ENCODE peak calls at places on chromosomes 3 and 15, in six cellular contexts. One of them, this sample, is unnamed.

GRCh38 chr3:72738752-72739520 is 109.3 kb downstream of the SHQ1 start:
- DNase-seq in WTC11: peak
- DNase-seq in GM19239: peak
- DNase-seq in fibroblast of pulmonary artery: no peak
- DNase-seq in amygdala: peak
- DNase-seq in fibroblast of the conjunctiva: no peak
- DNase-seq in this sample: no peak

GRCh38 chr15:92163641-92164040 is 230.0 kb upstream of the ST8SIA2 start:
- DNase-seq in WTC11: peak
- DNase-seq in GM19239: no peak
- DNase-seq in fibroblast of pulmonary artery: no peak
- DNase-seq in amygdala: no peak
- DNase-seq in fibroblast of the conjunctiva: no peak
- DNase-seq in this sample: no peak

GRCh38 chr3:5187152-5187919 is at the start of gene EDEM1:
- DNase-seq in WTC11: peak
- DNase-seq in GM19239: peak
- DNase-seq in fibroblast of pulmonary artery: peak
- DNase-seq in amygdala: peak
- DNase-seq in fibroblast of the conjunctiva: peak
- DNase-seq in this sample: peak

GRCh38 chr15:95684693-95685115 is 645.8 kb upstream of the NR2F2 start:
- DNase-seq in WTC11: no peak
- DNase-seq in GM19239: no peak
- DNase-seq in fibroblast of pulmonary artery: peak
- DNase-seq in amygdala: no peak
- DNase-seq in fibroblast of the conjunctiva: peak
- DNase-seq in this sample: no peak

GRCh38 chr3:30523366-30523765 is 83.0 kb upstream of the TGFBR2 start:
- DNase-seq in WTC11: no peak
- DNase-seq in GM19239: no peak
- DNase-seq in fibroblast of pulmonary artery: no peak
- DNase-seq in amygdala: no peak
- DNase-seq in fibroblast of the conjunctiva: no peak
- DNase-seq in this sample: no peak

GRCh38 chr3:66039590-66039887 is 821 bp upstream of the MAGI1 start:
- DNase-seq in WTC11: peak
- DNase-seq in GM19239: no peak
- DNase-seq in fibroblast of pulmonary artery: peak
- DNase-seq in amygdala: no peak
- DNase-seq in fibroblast of the conjunctiva: no peak
- DNase-seq in this sample: no peak

GRCh38 chr15:54815546-54815945 is 381.2 kb downstream of the RSL24D1 start:
- DNase-seq in WTC11: no peak
- DNase-seq in GM19239: no peak
- DNase-seq in fibroblast of pulmonary artery: no peak
- DNase-seq in amygdala: no peak
- DNase-seq in fibroblast of the conjunctiva: no peak
- DNase-seq in this sample: no peak

GRCh38 chr15:25989327-25989726 is 126.2 kb upstream of the ATP10A start:
- DNase-seq in WTC11: peak
- DNase-seq in GM19239: no peak
- DNase-seq in fibroblast of pulmonary artery: no peak
- DNase-seq in amygdala: no peak
- DNase-seq in fibroblast of the conjunctiva: no peak
- DNase-seq in this sample: no peak

GRCh38 chr15:33104276-33104675 is 90.2 kb downstream of the FMN1 start:
- DNase-seq in WTC11: no peak
- DNase-seq in GM19239: no peak
- DNase-seq in fibroblast of pulmonary artery: peak
- DNase-seq in amygdala: no peak
- DNase-seq in fibroblast of the conjunctiva: peak
- DNase-seq in this sample: no peak

GRCh38 chr3:72265250-72265649 is 480.3 kb upstream of the PROK2 start:
- DNase-seq in WTC11: no peak
- DNase-seq in GM19239: no peak
- DNase-seq in fibroblast of pulmonary artery: peak
- DNase-seq in amygdala: no peak
- DNase-seq in fibroblast of the conjunctiva: no peak
- DNase-seq in this sample: no peak

GRCh38 chr3:41640076-41640475 is 321.8 kb downstream of the ULK4 start:
- DNase-seq in WTC11: no peak
- DNase-seq in GM19239: no peak
- DNase-seq in fibroblast of pulmonary artery: no peak
- DNase-seq in amygdala: no peak
- DNase-seq in fibroblast of the conjunctiva: no peak
- DNase-seq in this sample: no peak

GRCh38 chr3:197417451-197417850 is 119.0 kb upstream of the DLG1 start:
- DNase-seq in WTC11: no peak
- DNase-seq in GM19239: no peak
- DNase-seq in fibroblast of pulmonary artery: peak
- DNase-seq in amygdala: no peak
- DNase-seq in fibroblast of the conjunctiva: no peak
- DNase-seq in this sample: no peak

GRCh38 chr15:64251121-64251520 is 88.3 kb upstream of the PPIB start:
- DNase-seq in WTC11: no peak
- DNase-seq in GM19239: no peak
- DNase-seq in fibroblast of pulmonary artery: no peak
- DNase-seq in amygdala: no peak
- DNase-seq in fibroblast of the conjunctiva: no peak
- DNase-seq in this sample: no peak

GRCh38 chr15:49627407-49627877 is 6.6 kb downstream of the DTWD1 start:
- DNase-seq in WTC11: no peak
- DNase-seq in GM19239: no peak
- DNase-seq in fibroblast of pulmonary artery: peak
- DNase-seq in amygdala: no peak
- DNase-seq in fibroblast of the conjunctiva: no peak
- DNase-seq in this sample: no peak

GRCh38 chr3:46095307-46095706 is 68.0 kb upstream of the XCR1 start:
- DNase-seq in WTC11: no peak
- DNase-seq in GM19239: no peak
- DNase-seq in fibroblast of pulmonary artery: no peak
- DNase-seq in amygdala: no peak
- DNase-seq in fibroblast of the conjunctiva: no peak
- DNase-seq in this sample: no peak

GRCh38 chr3:138842483-138843188 is 7.9 kb upstream of the PIK3CB start:
- DNase-seq in WTC11: no peak
- DNase-seq in GM19239: no peak
- DNase-seq in fibroblast of pulmonary artery: no peak
- DNase-seq in amygdala: no peak
- DNase-seq in fibroblast of the conjunctiva: no peak
- DNase-seq in this sample: no peak

GRCh38 chr3:103410231-103410630 is 975.4 kb downstream of the ZPLD1 start:
- DNase-seq in WTC11: peak
- DNase-seq in GM19239: no peak
- DNase-seq in fibroblast of pulmonary artery: no peak
- DNase-seq in amygdala: no peak
- DNase-seq in fibroblast of the conjunctiva: no peak
- DNase-seq in this sample: no peak

GRCh38 chr15:25795712-25796111 is 67.4 kb downstream of the ATP10A start:
- DNase-seq in WTC11: no peak
- DNase-seq in GM19239: no peak
- DNase-seq in fibroblast of pulmonary artery: no peak
- DNase-seq in amygdala: no peak
- DNase-seq in fibroblast of the conjunctiva: no peak
- DNase-seq in this sample: no peak

GRCh38 chr3:43790060-43790459 is 99.3 kb downstream of the ABHD5 start:
- DNase-seq in WTC11: no peak
- DNase-seq in GM19239: no peak
- DNase-seq in fibroblast of pulmonary artery: no peak
- DNase-seq in amygdala: no peak
- DNase-seq in fibroblast of the conjunctiva: no peak
- DNase-seq in this sample: no peak

This sample was measured in smooth muscle cell of the brain vasculature.